ENCODE peak calls at places on chromosomes 2 and 18, in ten cellular contexts. One of them, this sample, is unnamed.

GRCh38 chr2:105568323-105568610 is 169.4 kb upstream of the FHL2 start:
- DNase-seq in T-helper 1 cell: no peak
- DNase-seq in C1 segment of cervical spinal cord: no peak
- DNase-seq in amniotic epithelial cell: no peak
- DNase-seq in cardiac fibroblast: no peak
- DNase-seq in NCI-H774: no peak
- DNase-seq in mucosa of gallbladder: no peak
- DNase-seq in suprapubic skin: peak
- DNase-seq in HCT116: no peak
- DNase-seq in activated T-cell treated with anti-CD3 and anti-CD28 coated beads for 48 hours: no peak
- DNase-seq in this sample: no peak

GRCh38 chr2:60567092-60567491 is 13.6 kb upstream of the BCL11A start:
- DNase-seq in T-helper 1 cell: no peak
- DNase-seq in C1 segment of cervical spinal cord: no peak
- DNase-seq in amniotic epithelial cell: no peak
- DNase-seq in cardiac fibroblast: no peak
- DNase-seq in NCI-H774: no peak
- DNase-seq in mucosa of gallbladder: no peak
- DNase-seq in suprapubic skin: no peak
- DNase-seq in HCT116: no peak
- DNase-seq in activated T-cell treated with anti-CD3 and anti-CD28 coated beads for 48 hours: no peak
- DNase-seq in this sample: no peak

GRCh38 chr2:233410191-233410760 is 56.0 kb downstream of the DGKD start:
- DNase-seq in T-helper 1 cell: no peak
- DNase-seq in C1 segment of cervical spinal cord: no peak
- DNase-seq in amniotic epithelial cell: peak
- DNase-seq in cardiac fibroblast: no peak
- DNase-seq in NCI-H774: no peak
- DNase-seq in mucosa of gallbladder: no peak
- DNase-seq in suprapubic skin: peak
- DNase-seq in HCT116: no peak
- DNase-seq in activated T-cell treated with anti-CD3 and anti-CD28 coated beads for 48 hours: no peak
- DNase-seq in this sample: no peak

GRCh38 chr2:240794178-240794721 is 25.8 kb downstream of the KIF1A start:
- DNase-seq in T-helper 1 cell: no peak
- DNase-seq in C1 segment of cervical spinal cord: no peak
- DNase-seq in amniotic epithelial cell: no peak
- DNase-seq in cardiac fibroblast: no peak
- DNase-seq in NCI-H774: no peak
- DNase-seq in mucosa of gallbladder: no peak
- DNase-seq in suprapubic skin: no peak
- DNase-seq in HCT116: no peak
- DNase-seq in activated T-cell treated with anti-CD3 and anti-CD28 coated beads for 48 hours: no peak
- DNase-seq in this sample: peak

GRCh38 chr18:24060644-24061043 is 46.1 kb downstream of the TTC39C start:
- DNase-seq in T-helper 1 cell: no peak
- DNase-seq in C1 segment of cervical spinal cord: no peak
- DNase-seq in amniotic epithelial cell: peak
- DNase-seq in cardiac fibroblast: peak
- DNase-seq in NCI-H774: no peak
- DNase-seq in mucosa of gallbladder: no peak
- DNase-seq in suprapubic skin: no peak
- DNase-seq in HCT116: no peak
- DNase-seq in activated T-cell treated with anti-CD3 and anti-CD28 coated beads for 48 hours: no peak
- DNase-seq in this sample: no peak

GRCh38 chr18:49548266-49548665 is 13.6 kb upstream of the LIPG start:
- DNase-seq in T-helper 1 cell: no peak
- DNase-seq in C1 segment of cervical spinal cord: no peak
- DNase-seq in amniotic epithelial cell: peak
- DNase-seq in cardiac fibroblast: no peak
- DNase-seq in NCI-H774: no peak
- DNase-seq in mucosa of gallbladder: no peak
- DNase-seq in suprapubic skin: no peak
- DNase-seq in HCT116: peak
- DNase-seq in activated T-cell treated with anti-CD3 and anti-CD28 coated beads for 48 hours: no peak
- DNase-seq in this sample: no peak

GRCh38 chr2:75808793-75809535 is 98.2 kb upstream of the GCFC2 start:
- DNase-seq in T-helper 1 cell: no peak
- DNase-seq in C1 segment of cervical spinal cord: no peak
- DNase-seq in amniotic epithelial cell: no peak
- DNase-seq in cardiac fibroblast: no peak
- DNase-seq in NCI-H774: no peak
- DNase-seq in mucosa of gallbladder: no peak
- DNase-seq in suprapubic skin: no peak
- DNase-seq in HCT116: no peak
- DNase-seq in activated T-cell treated with anti-CD3 and anti-CD28 coated beads for 48 hours: no peak
- DNase-seq in this sample: no peak

GRCh38 chr18:58590231-58590630 is 38.7 kb downstream of the ALPK2 start:
- DNase-seq in T-helper 1 cell: no peak
- DNase-seq in C1 segment of cervical spinal cord: no peak
- DNase-seq in amniotic epithelial cell: peak
- DNase-seq in cardiac fibroblast: peak
- DNase-seq in NCI-H774: no peak
- DNase-seq in mucosa of gallbladder: no peak
- DNase-seq in suprapubic skin: no peak
- DNase-seq in HCT116: no peak
- DNase-seq in activated T-cell treated with anti-CD3 and anti-CD28 coated beads for 48 hours: no peak
- DNase-seq in this sample: peak

GRCh38 chr2:237258146-237258545 is 155.8 kb downstream of the COL6A3 start:
- DNase-seq in T-helper 1 cell: no peak
- DNase-seq in C1 segment of cervical spinal cord: no peak
- DNase-seq in amniotic epithelial cell: peak
- DNase-seq in cardiac fibroblast: no peak
- DNase-seq in NCI-H774: no peak
- DNase-seq in mucosa of gallbladder: no peak
- DNase-seq in suprapubic skin: no peak
- DNase-seq in HCT116: no peak
- DNase-seq in activated T-cell treated with anti-CD3 and anti-CD28 coated beads for 48 hours: no peak
- DNase-seq in this sample: no peak

GRCh38 chr2:232545511-232546375 is 4.6 kb downstream of the TIGD1 start:
- DNase-seq in T-helper 1 cell: no peak
- DNase-seq in C1 segment of cervical spinal cord: no peak
- DNase-seq in amniotic epithelial cell: no peak
- DNase-seq in cardiac fibroblast: no peak
- DNase-seq in NCI-H774: no peak
- DNase-seq in mucosa of gallbladder: no peak
- DNase-seq in suprapubic skin: peak
- DNase-seq in HCT116: no peak
- DNase-seq in activated T-cell treated with anti-CD3 and anti-CD28 coated beads for 48 hours: no peak
- DNase-seq in this sample: peak

GRCh38 chr2:125424386-125424785 is 1231.6 kb upstream of the GYPC start:
- DNase-seq in T-helper 1 cell: no peak
- DNase-seq in C1 segment of cervical spinal cord: no peak
- DNase-seq in amniotic epithelial cell: no peak
- DNase-seq in cardiac fibroblast: no peak
- DNase-seq in NCI-H774: no peak
- DNase-seq in mucosa of gallbladder: no peak
- DNase-seq in suprapubic skin: no peak
- DNase-seq in HCT116: no peak
- DNase-seq in activated T-cell treated with anti-CD3 and anti-CD28 coated beads for 48 hours: no peak
- DNase-seq in this sample: no peak

GRCh38 chr2:101830555-101830954 is 133.0 kb downstream of the MAP4K4 start:
- DNase-seq in T-helper 1 cell: no peak
- DNase-seq in C1 segment of cervical spinal cord: no peak
- DNase-seq in amniotic epithelial cell: peak
- DNase-seq in cardiac fibroblast: peak
- DNase-seq in NCI-H774: no peak
- DNase-seq in mucosa of gallbladder: no peak
- DNase-seq in suprapubic skin: no peak
- DNase-seq in HCT116: no peak
- DNase-seq in activated T-cell treated with anti-CD3 and anti-CD28 coated beads for 48 hours: peak
- DNase-seq in this sample: no peak

GRCh38 chr2:18117592-18117991 is 239.1 kb downstream of the KCNS3 start:
- DNase-seq in T-helper 1 cell: no peak
- DNase-seq in C1 segment of cervical spinal cord: no peak
- DNase-seq in amniotic epithelial cell: peak
- DNase-seq in cardiac fibroblast: peak
- DNase-seq in NCI-H774: no peak
- DNase-seq in mucosa of gallbladder: no peak
- DNase-seq in suprapubic skin: no peak
- DNase-seq in HCT116: peak
- DNase-seq in activated T-cell treated with anti-CD3 and anti-CD28 coated beads for 48 hours: no peak
- DNase-seq in this sample: no peak

GRCh38 chr2:141863964-141864363 is 266.9 kb downstream of the LRP1B start:
- DNase-seq in T-helper 1 cell: no peak
- DNase-seq in C1 segment of cervical spinal cord: no peak
- DNase-seq in amniotic epithelial cell: no peak
- DNase-seq in cardiac fibroblast: no peak
- DNase-seq in NCI-H774: no peak
- DNase-seq in mucosa of gallbladder: no peak
- DNase-seq in suprapubic skin: no peak
- DNase-seq in HCT116: no peak
- DNase-seq in activated T-cell treated with anti-CD3 and anti-CD28 coated beads for 48 hours: no peak
- DNase-seq in this sample: no peak

GRCh38 chr18:26549103-26549485 is 741 bp upstream of the KCTD1 start:
- DNase-seq in T-helper 1 cell: no peak
- DNase-seq in C1 segment of cervical spinal cord: no peak
- DNase-seq in amniotic epithelial cell: peak
- DNase-seq in cardiac fibroblast: peak
- DNase-seq in NCI-H774: no peak
- DNase-seq in mucosa of gallbladder: no peak
- DNase-seq in suprapubic skin: no peak
- DNase-seq in HCT116: no peak
- DNase-seq in activated T-cell treated with anti-CD3 and anti-CD28 coated beads for 48 hours: no peak
- DNase-seq in this sample: peak

GRCh38 chr2:48692292-48692691 is 63.2 kb downstream of the LHCGR start:
- DNase-seq in T-helper 1 cell: no peak
- DNase-seq in C1 segment of cervical spinal cord: no peak
- DNase-seq in amniotic epithelial cell: no peak
- DNase-seq in cardiac fibroblast: no peak
- DNase-seq in NCI-H774: no peak
- DNase-seq in mucosa of gallbladder: no peak
- DNase-seq in suprapubic skin: no peak
- DNase-seq in HCT116: no peak
- DNase-seq in activated T-cell treated with anti-CD3 and anti-CD28 coated beads for 48 hours: no peak
- DNase-seq in this sample: no peak

GRCh38 chr18:33875029-33875428 is 297.0 kb downstream of the ASXL3 start:
- DNase-seq in T-helper 1 cell: no peak
- DNase-seq in C1 segment of cervical spinal cord: no peak
- DNase-seq in amniotic epithelial cell: no peak
- DNase-seq in cardiac fibroblast: no peak
- DNase-seq in NCI-H774: no peak
- DNase-seq in mucosa of gallbladder: peak
- DNase-seq in suprapubic skin: no peak
- DNase-seq in HCT116: no peak
- DNase-seq in activated T-cell treated with anti-CD3 and anti-CD28 coated beads for 48 hours: no peak
- DNase-seq in this sample: no peak

GRCh38 chr18:31880186-31880898 is 62.6 kb downstream of the TRAPPC8 start:
- DNase-seq in T-helper 1 cell: no peak
- DNase-seq in C1 segment of cervical spinal cord: no peak
- DNase-seq in amniotic epithelial cell: no peak
- DNase-seq in cardiac fibroblast: no peak
- DNase-seq in NCI-H774: no peak
- DNase-seq in mucosa of gallbladder: no peak
- DNase-seq in suprapubic skin: no peak
- DNase-seq in HCT116: no peak
- DNase-seq in activated T-cell treated with anti-CD3 and anti-CD28 coated beads for 48 hours: no peak
- DNase-seq in this sample: no peak

GRCh38 chr2:241744028-241744754 is 9.8 kb downstream of the D2HGDH start:
- DNase-seq in T-helper 1 cell: no peak
- DNase-seq in C1 segment of cervical spinal cord: no peak
- DNase-seq in amniotic epithelial cell: no peak
- DNase-seq in cardiac fibroblast: no peak
- DNase-seq in NCI-H774: no peak
- DNase-seq in mucosa of gallbladder: no peak
- DNase-seq in suprapubic skin: peak
- DNase-seq in HCT116: no peak
- DNase-seq in activated T-cell treated with anti-CD3 and anti-CD28 coated beads for 48 hours: no peak
- DNase-seq in this sample: no peak

GRCh38 chr2:134225841-134226240 is 28.0 kb upstream of the MGAT5 start:
- DNase-seq in T-helper 1 cell: no peak
- DNase-seq in C1 segment of cervical spinal cord: no peak
- DNase-seq in amniotic epithelial cell: no peak
- DNase-seq in cardiac fibroblast: no peak
- DNase-seq in NCI-H774: no peak
- DNase-seq in mucosa of gallbladder: no peak
- DNase-seq in suprapubic skin: no peak
- DNase-seq in HCT116: no peak
- DNase-seq in activated T-cell treated with anti-CD3 and anti-CD28 coated beads for 48 hours: no peak
- DNase-seq in this sample: no peak

GRCh38 chr2:26344581-26345283 is 1.2 kb upstream of the SELENOI start:
- DNase-seq in T-helper 1 cell: no peak
- DNase-seq in C1 segment of cervical spinal cord: no peak
- DNase-seq in amniotic epithelial cell: peak
- DNase-seq in cardiac fibroblast: peak
- DNase-seq in NCI-H774: no peak
- DNase-seq in mucosa of gallbladder: peak
- DNase-seq in suprapubic skin: no peak
- DNase-seq in HCT116: peak
- DNase-seq in activated T-cell treated with anti-CD3 and anti-CD28 coated beads for 48 hours: peak
- DNase-seq in this sample: no peak

GRCh38 chr2:7530001-7530400 is 612.8 kb downstream of the RNF144A start:
- DNase-seq in T-helper 1 cell: no peak
- DNase-seq in C1 segment of cervical spinal cord: no peak
- DNase-seq in amniotic epithelial cell: no peak
- DNase-seq in cardiac fibroblast: no peak
- DNase-seq in NCI-H774: no peak
- DNase-seq in mucosa of gallbladder: no peak
- DNase-seq in suprapubic skin: no peak
- DNase-seq in HCT116: no peak
- DNase-seq in activated T-cell treated with anti-CD3 and anti-CD28 coated beads for 48 hours: no peak
- DNase-seq in this sample: no peak

GRCh38 chr18:13141209-13141608 is 77.4 kb upstream of the LDLRAD4 start:
- DNase-seq in T-helper 1 cell: no peak
- DNase-seq in C1 segment of cervical spinal cord: no peak
- DNase-seq in amniotic epithelial cell: no peak
- DNase-seq in cardiac fibroblast: no peak
- DNase-seq in NCI-H774: no peak
- DNase-seq in mucosa of gallbladder: no peak
- DNase-seq in suprapubic skin: no peak
- DNase-seq in HCT116: no peak
- DNase-seq in activated T-cell treated with anti-CD3 and anti-CD28 coated beads for 48 hours: no peak
- DNase-seq in this sample: no peak

GRCh38 chr2:161992526-161992925 is 81.5 kb downstream of the DPP4 start:
- DNase-seq in T-helper 1 cell: no peak
- DNase-seq in C1 segment of cervical spinal cord: no peak
- DNase-seq in amniotic epithelial cell: peak
- DNase-seq in cardiac fibroblast: peak
- DNase-seq in NCI-H774: no peak
- DNase-seq in mucosa of gallbladder: no peak
- DNase-seq in suprapubic skin: no peak
- DNase-seq in HCT116: no peak
- DNase-seq in activated T-cell treated with anti-CD3 and anti-CD28 coated beads for 48 hours: peak
- DNase-seq in this sample: no peak

GRCh38 chr2:200138386-200139184 is 167.9 kb upstream of the SPATS2L start:
- DNase-seq in T-helper 1 cell: no peak
- DNase-seq in C1 segment of cervical spinal cord: no peak
- DNase-seq in amniotic epithelial cell: peak
- DNase-seq in cardiac fibroblast: no peak
- DNase-seq in NCI-H774: no peak
- DNase-seq in mucosa of gallbladder: no peak
- DNase-seq in suprapubic skin: no peak
- DNase-seq in HCT116: no peak
- DNase-seq in activated T-cell treated with anti-CD3 and anti-CD28 coated beads for 48 hours: no peak
- DNase-seq in this sample: no peak

GRCh38 chr18:22048932-22049615 is 120.3 kb upstream of the GATA6 start:
- DNase-seq in T-helper 1 cell: no peak
- DNase-seq in C1 segment of cervical spinal cord: no peak
- DNase-seq in amniotic epithelial cell: no peak
- DNase-seq in cardiac fibroblast: no peak
- DNase-seq in NCI-H774: no peak
- DNase-seq in mucosa of gallbladder: no peak
- DNase-seq in suprapubic skin: no peak
- DNase-seq in HCT116: no peak
- DNase-seq in activated T-cell treated with anti-CD3 and anti-CD28 coated beads for 48 hours: no peak
- DNase-seq in this sample: no peak

GRCh38 chr18:7524786-7525185 is 42.3 kb upstream of the PTPRM start:
- DNase-seq in T-helper 1 cell: no peak
- DNase-seq in C1 segment of cervical spinal cord: no peak
- DNase-seq in amniotic epithelial cell: peak
- DNase-seq in cardiac fibroblast: peak
- DNase-seq in NCI-H774: no peak
- DNase-seq in mucosa of gallbladder: no peak
- DNase-seq in suprapubic skin: no peak
- DNase-seq in HCT116: no peak
- DNase-seq in activated T-cell treated with anti-CD3 and anti-CD28 coated beads for 48 hours: no peak
- DNase-seq in this sample: no peak

GRCh38 chr2:18055290-18055689 is 176.8 kb downstream of the KCNS3 start:
- DNase-seq in T-helper 1 cell: no peak
- DNase-seq in C1 segment of cervical spinal cord: no peak
- DNase-seq in amniotic epithelial cell: no peak
- DNase-seq in cardiac fibroblast: no peak
- DNase-seq in NCI-H774: no peak
- DNase-seq in mucosa of gallbladder: no peak
- DNase-seq in suprapubic skin: no peak
- DNase-seq in HCT116: no peak
- DNase-seq in activated T-cell treated with anti-CD3 and anti-CD28 coated beads for 48 hours: no peak
- DNase-seq in this sample: no peak